ENCODE peak calls at places on chromosomes 4 and X, in four cellular contexts. One of them, this sample, is unnamed.

GRCh38 chr4:1417522-1418390 is 11.5 kb upstream of the NKX1-1 start:
- DNase-seq in stomach: peak
- DNase-seq in nephron progenitor cell: no peak
- DNase-seq in progenitor cell of endocrine pancreas: no peak
- DNase-seq in this sample: no peak

GRCh38 chrX:112910418-112910817 is 69.8 kb upstream of the AMOT start:
- DNase-seq in stomach: no peak
- DNase-seq in nephron progenitor cell: no peak
- DNase-seq in progenitor cell of endocrine pancreas: no peak
- DNase-seq in this sample: no peak

GRCh38 chrX:37349131-37350033 is at the start of gene PRRG1:
- DNase-seq in nephron progenitor cell: peak
- DNase-seq in stomach: peak
- DNase-seq in progenitor cell of endocrine pancreas: peak
- DNase-seq in this sample: no peak

GRCh38 chr4:122895336-122895995 is 26.9 kb downstream of the NUDT6 start:
- DNase-seq in stomach: no peak
- DNase-seq in progenitor cell of endocrine pancreas: no peak
- DNase-seq in nephron progenitor cell: no peak
- DNase-seq in this sample: no peak

GRCh38 chr4:176435891-176436499 is 116.2 kb downstream of the SPCS3 start:
- DNase-seq in progenitor cell of endocrine pancreas: no peak
- DNase-seq in stomach: no peak
- DNase-seq in nephron progenitor cell: no peak
- DNase-seq in this sample: no peak

GRCh38 chrX:40966204-40966820 is 118.9 kb upstream of the USP9X start:
- DNase-seq in progenitor cell of endocrine pancreas: no peak
- DNase-seq in stomach: no peak
- DNase-seq in nephron progenitor cell: no peak
- DNase-seq in this sample: no peak

GRCh38 chrX:100648601-100649417 is 4.8 kb downstream of the SRPX2 start:
- DNase-seq in nephron progenitor cell: no peak
- DNase-seq in stomach: no peak
- DNase-seq in progenitor cell of endocrine pancreas: no peak
- DNase-seq in this sample: no peak

GRCh38 chr4:3313556-3314228 is 20.9 kb downstream of the RGS12 start:
- DNase-seq in nephron progenitor cell: no peak
- DNase-seq in stomach: peak
- DNase-seq in progenitor cell of endocrine pancreas: no peak
- DNase-seq in this sample: no peak

GRCh38 chr4:88275949-88276515 is 8.3 kb downstream of the PPM1K start:
- DNase-seq in stomach: no peak
- DNase-seq in nephron progenitor cell: no peak
- DNase-seq in progenitor cell of endocrine pancreas: no peak
- DNase-seq in this sample: no peak

GRCh38 chr4:11631416-11631815 is 202.7 kb upstream of the HS3ST1 start:
- DNase-seq in nephron progenitor cell: no peak
- DNase-seq in progenitor cell of endocrine pancreas: no peak
- DNase-seq in stomach: no peak
- DNase-seq in this sample: no peak

GRCh38 chrX:40488299-40488698 is 92.5 kb upstream of the ATP6AP2 start:
- DNase-seq in nephron progenitor cell: no peak
- DNase-seq in stomach: no peak
- DNase-seq in progenitor cell of endocrine pancreas: no peak
- DNase-seq in this sample: no peak

GRCh38 chrX:46770006-46770816 is 11.3 kb upstream of the SLC9A7 start:
- DNase-seq in nephron progenitor cell: no peak
- DNase-seq in stomach: no peak
- DNase-seq in progenitor cell of endocrine pancreas: no peak
- DNase-seq in this sample: no peak

GRCh38 chr4:911871-912490 is 20.1 kb downstream of the GAK start:
- DNase-seq in nephron progenitor cell: no peak
- DNase-seq in stomach: no peak
- DNase-seq in progenitor cell of endocrine pancreas: no peak
- DNase-seq in this sample: peak

GRCh38 chrX:48705876-48706275 is 9.3 kb downstream of the SUV39H1 start:
- DNase-seq in nephron progenitor cell: no peak
- DNase-seq in stomach: no peak
- DNase-seq in progenitor cell of endocrine pancreas: no peak
- DNase-seq in this sample: no peak

GRCh38 chrX:24343719-24344118 is 16.7 kb upstream of the SUPT20HL1 start:
- DNase-seq in nephron progenitor cell: no peak
- DNase-seq in progenitor cell of endocrine pancreas: no peak
- DNase-seq in stomach: no peak
- DNase-seq in this sample: no peak

GRCh38 chr4:172892300-172892699 is 276.3 kb upstream of the GALNT7 start:
- DNase-seq in progenitor cell of endocrine pancreas: no peak
- DNase-seq in stomach: no peak
- DNase-seq in nephron progenitor cell: no peak
- DNase-seq in this sample: no peak

GRCh38 chr4:140240237-140240636 is 86.3 kb upstream of the MAML3 start:
- DNase-seq in stomach: no peak
- DNase-seq in progenitor cell of endocrine pancreas: no peak
- DNase-seq in nephron progenitor cell: peak
- DNase-seq in this sample: no peak

GRCh38 chrX:10109695-10110094 is 47.1 kb upstream of the CLCN4 start:
- DNase-seq in stomach: no peak
- DNase-seq in progenitor cell of endocrine pancreas: no peak
- DNase-seq in nephron progenitor cell: no peak
- DNase-seq in this sample: no peak

GRCh38 chr4:55611358-55612059 is 19.5 kb upstream of the PDCL2 start:
- DNase-seq in nephron progenitor cell: no peak
- DNase-seq in stomach: no peak
- DNase-seq in progenitor cell of endocrine pancreas: no peak
- DNase-seq in this sample: no peak

GRCh38 chrX:41759817-41760216 is 35.8 kb downstream of the GPR82 start:
- DNase-seq in progenitor cell of endocrine pancreas: no peak
- DNase-seq in nephron progenitor cell: no peak
- DNase-seq in stomach: no peak
- DNase-seq in this sample: no peak

GRCh38 chr4:94126669-94127068 is 81.0 kb upstream of the SMARCAD1 start:
- DNase-seq in stomach: no peak
- DNase-seq in progenitor cell of endocrine pancreas: no peak
- DNase-seq in nephron progenitor cell: no peak
- DNase-seq in this sample: no peak

GRCh38 chrX:150036181-150036580 is 97.9 kb upstream of the EOLA2 start:
- DNase-seq in nephron progenitor cell: no peak
- DNase-seq in progenitor cell of endocrine pancreas: no peak
- DNase-seq in stomach: no peak
- DNase-seq in this sample: no peak

GRCh38 chrX:109685656-109686078 is 47.4 kb downstream of the ACSL4 start:
- DNase-seq in nephron progenitor cell: no peak
- DNase-seq in stomach: no peak
- DNase-seq in progenitor cell of endocrine pancreas: no peak
- DNase-seq in this sample: no peak

GRCh38 chr4:45566896-45567603 is 556.8 kb downstream of the GABRG1 start:
- DNase-seq in progenitor cell of endocrine pancreas: no peak
- DNase-seq in nephron progenitor cell: no peak
- DNase-seq in stomach: no peak
- DNase-seq in this sample: no peak

GRCh38 chr4:80029364-80029763 is 43.7 kb downstream of the ANTXR2 start:
- DNase-seq in stomach: no peak
- DNase-seq in nephron progenitor cell: no peak
- DNase-seq in progenitor cell of endocrine pancreas: no peak
- DNase-seq in this sample: no peak

GRCh38 chrX:15594371-15594770 is 6.4 kb downstream of the ACE2 start:
- DNase-seq in progenitor cell of endocrine pancreas: no peak
- DNase-seq in stomach: no peak
- DNase-seq in nephron progenitor cell: no peak
- DNase-seq in this sample: no peak

GRCh38 chr4:183295711-183296110 is 24.4 kb downstream of the CLDN22 start:
- DNase-seq in progenitor cell of endocrine pancreas: no peak
- DNase-seq in nephron progenitor cell: no peak
- DNase-seq in stomach: no peak
- DNase-seq in this sample: no peak

GRCh38 chrX:153909024-153909979 is 4.8 kb downstream of the AVPR2 start:
- DNase-seq in stomach: no peak
- DNase-seq in nephron progenitor cell: peak
- DNase-seq in progenitor cell of endocrine pancreas: no peak
- DNase-seq in this sample: no peak

GRCh38 chrX:107025538-107025937 is 25.5 kb upstream of the MORC4 start:
- DNase-seq in progenitor cell of endocrine pancreas: no peak
- DNase-seq in stomach: no peak
- DNase-seq in nephron progenitor cell: peak
- DNase-seq in this sample: no peak

GRCh38 chr4:92265066-92265465 is 38.7 kb upstream of the GRID2 start:
- DNase-seq in progenitor cell of endocrine pancreas: no peak
- DNase-seq in stomach: no peak
- DNase-seq in nephron progenitor cell: no peak
- DNase-seq in this sample: no peak

GRCh38 chr4:102342404-102343074 is 2.7 kb downstream of the SLC39A8 start:
- DNase-seq in nephron progenitor cell: no peak
- DNase-seq in stomach: no peak
- DNase-seq in progenitor cell of endocrine pancreas: no peak
- DNase-seq in this sample: no peak

GRCh38 chr4:100495074-100495473 is 22.7 kb downstream of the EMCN start:
- DNase-seq in nephron progenitor cell: no peak
- DNase-seq in progenitor cell of endocrine pancreas: no peak
- DNase-seq in stomach: no peak
- DNase-seq in this sample: no peak

GRCh38 chr4:101367201-101367600 is 19.9 kb upstream of the PPP3CA start:
- DNase-seq in nephron progenitor cell: no peak
- DNase-seq in progenitor cell of endocrine pancreas: no peak
- DNase-seq in stomach: no peak
- DNase-seq in this sample: no peak

GRCh38 chrX:135707880-135708279 is 5.6 kb upstream of the CT45A1 start:
- DNase-seq in stomach: no peak
- DNase-seq in nephron progenitor cell: peak
- DNase-seq in progenitor cell of endocrine pancreas: no peak
- DNase-seq in this sample: no peak

GRCh38 chr4:15003891-15004700 is 1.8 kb downstream of the CPEB2 start:
- DNase-seq in nephron progenitor cell: peak
- DNase-seq in stomach: peak
- DNase-seq in progenitor cell of endocrine pancreas: peak
- DNase-seq in this sample: peak

GRCh38 chrX:105553118-105553517 is 269.2 kb upstream of the NRK start:
- DNase-seq in stomach: no peak
- DNase-seq in progenitor cell of endocrine pancreas: no peak
- DNase-seq in nephron progenitor cell: no peak
- DNase-seq in this sample: no peak

GRCh38 chr4:12651876-12652275 is 832.3 kb downstream of the RAB28 start:
- DNase-seq in nephron progenitor cell: no peak
- DNase-seq in stomach: no peak
- DNase-seq in progenitor cell of endocrine pancreas: no peak
- DNase-seq in this sample: no peak

GRCh38 chrX:15497865-15498264 is 2.7 kb upstream of the BMX start:
- DNase-seq in progenitor cell of endocrine pancreas: peak
- DNase-seq in nephron progenitor cell: peak
- DNase-seq in stomach: peak
- DNase-seq in this sample: no peak

GRCh38 chr4:153759407-153760226 is at the start of gene RNF175:
- DNase-seq in stomach: no peak
- DNase-seq in progenitor cell of endocrine pancreas: peak
- DNase-seq in nephron progenitor cell: peak
- DNase-seq in this sample: no peak

GRCh38 chr4:176635372-176636261 is 157.1 kb downstream of the VEGFC start:
- DNase-seq in stomach: no peak
- DNase-seq in nephron progenitor cell: no peak
- DNase-seq in progenitor cell of endocrine pancreas: no peak
- DNase-seq in this sample: no peak

DNA sequence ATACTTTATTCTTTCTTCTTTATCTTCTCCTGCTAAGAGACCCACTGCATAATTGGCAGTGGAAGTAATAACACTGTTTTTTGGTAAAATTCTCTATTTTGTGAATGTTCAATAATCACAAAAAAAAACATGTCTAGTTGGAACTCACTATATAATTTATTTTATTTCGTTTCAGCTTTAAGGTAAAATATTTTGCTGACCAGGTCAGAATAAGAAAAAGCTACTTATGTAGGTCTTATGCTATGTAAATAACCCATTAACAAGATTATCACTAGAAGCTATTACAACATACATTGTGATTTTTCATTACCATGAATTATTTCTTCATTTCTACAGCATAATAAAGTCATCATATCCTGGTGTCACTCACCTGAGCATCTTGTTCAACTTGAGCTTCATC is 19.3 kb downstream of the ANXA5 start:
- DNase-seq in stomach: no peak
- DNase-seq in nephron progenitor cell: no peak
- DNase-seq in progenitor cell of endocrine pancreas: no peak
- DNase-seq in this sample: no peak
- TF ChIP-seq CTCF in stomach: no peak
- TF ChIP-seq CTCF in nephron progenitor cell: no peak
- TF ChIP-seq CTCF in progenitor cell of endocrine pancreas: no peak
- TF ChIP-seq CTCF in this sample: no peak

GRCh38 chr4:7083597-7084563 is 16.0 kb upstream of the GRPEL1 start:
- DNase-seq in nephron progenitor cell: no peak
- DNase-seq in stomach: no peak
- DNase-seq in progenitor cell of endocrine pancreas: no peak
- DNase-seq in this sample: no peak
- TF ChIP-seq CTCF in nephron progenitor cell: no peak
- TF ChIP-seq CTCF in stomach: no peak
- TF ChIP-seq CTCF in progenitor cell of endocrine pancreas: no peak
- TF ChIP-seq CTCF in this sample: no peak

GRCh38 chrX:137352101-137352660 is 213.7 kb upstream of the ZIC3 start:
- DNase-seq in progenitor cell of endocrine pancreas: no peak
- DNase-seq in nephron progenitor cell: no peak
- DNase-seq in stomach: no peak
- DNase-seq in this sample: no peak
- TF ChIP-seq CTCF in progenitor cell of endocrine pancreas: no peak
- TF ChIP-seq CTCF in nephron progenitor cell: no peak
- TF ChIP-seq CTCF in stomach: no peak
- TF ChIP-seq CTCF in this sample: no peak

DNA sequence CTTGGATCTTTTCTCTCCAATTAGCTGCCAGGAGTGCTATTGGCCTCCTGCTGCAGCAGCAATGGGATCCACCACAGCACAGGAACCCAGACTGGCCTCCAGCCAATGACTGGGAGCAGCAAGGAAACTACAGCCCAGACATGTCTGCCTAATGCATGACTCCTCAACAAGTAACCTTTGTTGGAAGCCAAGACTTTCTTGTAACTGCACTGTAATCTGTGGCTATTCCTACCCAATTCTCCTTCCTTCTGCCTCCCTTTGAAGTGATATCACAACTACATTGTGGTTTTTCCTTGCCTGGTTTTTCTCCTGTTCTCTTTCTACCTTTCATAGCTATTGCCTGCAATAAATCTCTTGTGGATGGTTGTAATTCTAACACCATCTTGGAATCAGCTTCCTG is 39.8 kb downstream of the SNCA start:
- DNase-seq in nephron progenitor cell: no peak
- DNase-seq in progenitor cell of endocrine pancreas: no peak
- DNase-seq in stomach: no peak
- DNase-seq in this sample: no peak
- TF ChIP-seq CTCF in nephron progenitor cell: no peak
- TF ChIP-seq CTCF in progenitor cell of endocrine pancreas: no peak
- TF ChIP-seq CTCF in stomach: no peak
- TF ChIP-seq CTCF in this sample: no peak

DNA sequence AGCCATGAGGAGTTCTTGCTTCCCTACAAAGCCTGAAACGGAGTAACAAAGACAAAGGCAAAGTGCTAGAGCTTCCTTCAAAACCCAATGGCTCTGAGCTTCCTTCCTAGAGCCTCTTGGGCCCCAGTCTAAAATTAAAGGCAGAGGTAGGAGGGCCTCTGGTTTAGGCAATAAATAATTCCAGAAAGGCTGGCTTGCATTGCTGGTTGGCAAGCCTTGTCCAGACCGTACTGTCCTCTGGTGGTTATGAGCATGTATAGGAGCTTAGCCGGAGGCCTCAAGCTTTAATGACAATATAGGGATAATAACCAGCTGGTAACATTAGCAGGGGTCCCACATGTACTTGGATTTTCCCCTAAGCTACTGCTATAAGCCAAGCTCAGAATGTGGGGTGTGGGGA is 237.3 kb downstream of the AR start:
- DNase-seq in nephron progenitor cell: no peak
- DNase-seq in stomach: no peak
- DNase-seq in progenitor cell of endocrine pancreas: no peak
- DNase-seq in this sample: no peak
- TF ChIP-seq CTCF in nephron progenitor cell: no peak
- TF ChIP-seq CTCF in stomach: peak
- TF ChIP-seq CTCF in progenitor cell of endocrine pancreas: no peak
- TF ChIP-seq CTCF in this sample: no peak